ENCODE peak calls at places on chromosomes 11 and 22, in ten cellular contexts. F, G, N, E, C, X, B, J, R and S are unnamed samples.

GRCh38 chr11:112497826-112498225 is 237.2 kb upstream of the PLET1 start:
- DNase-seq in F (no peak), G (no peak), N (no peak), E (no peak), C (no peak), X (no peak), B (no peak), J (no peak), R (no peak), S (no peak)

GRCh38 chr22:20486229-20486628 is 9.4 kb downstream of the KLHL22 start:
- DNase-seq in F (no peak), G (no peak), N (no peak), E (no peak), C (no peak), X (no peak), B (no peak), J (no peak), R (no peak), S (no peak)

GRCh38 chr11:117486059-117486458 is 158.4 kb downstream of the CEP164 start:
- DNase-seq in F (no peak), G (no peak), N (no peak), E (no peak), C (no peak), X (no peak), B (no peak), J (no peak), R (no peak), S (no peak)

GRCh38 chr11:78809931-78810481 is 235.3 kb upstream of the NARS2 start:
- DNase-seq in F (no peak), G (no peak), N (no peak), E (no peak), C (no peak), X (no peak), B (peak; percentile 42), J (no peak), R (no peak), S (no peak)

GRCh38 chr11:82750643-82751139 is 17.0 kb upstream of the FAM181B start:
- DNase-seq in F (peak; percentile 78), G (no peak), N (no peak), E (no peak), C (no peak), X (no peak), B (no peak), J (no peak), R (no peak), S (no peak)

GRCh38 chr22:21699643-21700042 is 33.8 kb downstream of the PPIL2 start:
- DNase-seq in F (no peak), G (no peak), N (no peak), E (no peak), C (no peak), X (no peak), B (no peak), J (no peak), R (no peak), S (no peak)

GRCh38 chr11:86519064-86519911 is 144.6 kb downstream of the CCDC81 start:
- DNase-seq in F (no peak), G (peak; percentile 63), N (no peak), E (peak; percentile 74), C (no peak), X (no peak), B (peak; percentile 47), J (no peak), R (no peak), S (no peak)

GRCh38 chr22:42313804-42314581 is 43.5 kb upstream of the TCF20 start:
- DNase-seq in F (peak; percentile 96), G (no peak), N (no peak), E (peak; percentile 4), C (peak; percentile 90), X (no peak), B (no peak), J (peak; percentile 58), R (no peak), S (no peak)

GRCh38 chr11:6391548-6392134 is 1.4 kb downstream of the SMPD1 start:
- DNase-seq in F (peak; percentile 40), G (no peak), N (no peak), E (no peak), C (no peak), X (no peak), B (no peak), J (no peak), R (no peak), S (no peak)

GRCh38 chr11:121762820-121763219 is 310.1 kb upstream of the SORL1-AS1 start:
- DNase-seq in F (peak; percentile 62), G (no peak), N (no peak), E (peak; percentile 18), C (no peak), X (no peak), B (no peak), J (no peak), R (no peak), S (no peak)

GRCh38 chr22:41217553-41218157 is 12.5 kb downstream of the L3MBTL2 start:
- DNase-seq in F (peak; percentile 62), G (peak; percentile 72), N (no peak), E (peak; percentile 38), C (no peak), X (peak; percentile 40), B (peak; percentile 94), J (peak; percentile 67), R (peak; percentile 16), S (no peak)

GRCh38 chr11:104653011-104653806 is 245.1 kb downstream of the CASP12 start:
- DNase-seq in F (no peak), G (peak; percentile 42), N (no peak), E (peak; percentile 10), C (no peak), X (no peak), B (no peak), J (peak; percentile 10), R (no peak), S (no peak)

GRCh38 chr11:123139206-123139605 is 55.8 kb downstream of the CLMP start:
- DNase-seq in F (no peak), G (no peak), N (no peak), E (no peak), C (no peak), X (no peak), B (no peak), J (no peak), R (no peak), S (no peak)

GRCh38 chr22:45376703-45377102 is 36.7 kb downstream of the SMC1B start:
- DNase-seq in F (no peak), G (no peak), N (no peak), E (no peak), C (no peak), X (no peak), B (no peak), J (peak; percentile 57), R (no peak), S (no peak)

GRCh38 chr11:124896821-124897391 is 759 bp downstream of the ROBO4 start:
- DNase-seq in F (no peak), G (no peak), N (no peak), E (no peak), C (no peak), X (no peak), B (peak; percentile 51), J (peak; percentile 9), R (no peak), S (no peak)

GRCh38 chr11:108897916-108898315 is 233.0 kb downstream of the DDX10 start:
- DNase-seq in F (no peak), G (no peak), N (no peak), E (no peak), C (no peak), X (no peak), B (no peak), J (no peak), R (no peak), S (no peak)

GRCh38 chr22:46421272-46421671 is 85.8 kb downstream of the TRMU start:
- DNase-seq in F (no peak), G (no peak), N (no peak), E (no peak), C (no peak), X (no peak), B (no peak), J (no peak), R (peak; percentile 10), S (peak; percentile 65)

GRCh38 chr11:93089474-93090102 is 108.2 kb downstream of the SLC36A4 start:
- DNase-seq in F (peak; percentile 81), G (peak; percentile 77), N (no peak), E (peak; percentile 60), C (peak; percentile 69), X (peak; percentile 4), B (peak; percentile 18), J (peak; percentile 39), R (no peak), S (no peak)

GRCh38 chr11:28606930-28607329 is 498.7 kb downstream of the METTL15 start:
- DNase-seq in F (peak; percentile 63), G (no peak), N (no peak), E (peak; percentile 4), C (peak; percentile 51), X (no peak), B (no peak), J (no peak), R (no peak), S (no peak)

GRCh38 chr22:33789690-33790253 is 130.5 kb downstream of the LARGE1 start:
- DNase-seq in F (no peak), G (no peak), N (no peak), E (no peak), C (no peak), X (no peak), B (no peak), J (no peak), R (no peak), S (no peak)

GRCh38 chr22:41576877-41577276 is 12.8 kb downstream of the PMM1 start:
- DNase-seq in F (peak; percentile 94), G (peak; percentile 46), N (no peak), E (peak; percentile 41), C (peak; percentile 78), X (no peak), B (no peak), J (peak; percentile 43), R (peak; percentile 10), S (no peak)

GRCh38 chr11:93849751-93850584 is 450 bp downstream of the VSTM5 start:
- DNase-seq in F (peak; percentile 78), G (peak; percentile 24), N (no peak), E (no peak), C (no peak), X (no peak), B (peak; percentile 6), J (no peak), R (no peak), S (peak; percentile 78)

GRCh38 chr11:1202154-1202775 is 20.6 kb upstream of the MUC5B start:
- DNase-seq in F (peak; percentile 49), G (peak; percentile 6), N (no peak), E (no peak), C (peak; percentile 32), X (no peak), B (no peak), J (no peak), R (no peak), S (peak; percentile 62)

GRCh38 chr11:69374110-69374981 is 80.4 kb downstream of the MYEOV start:
- DNase-seq in F (peak; percentile 53), G (no peak), N (no peak), E (no peak), C (no peak), X (no peak), B (no peak), J (no peak), R (no peak), S (peak; percentile 28)

GRCh38 chr22:42889290-42889689 is 32.2 kb upstream of the ARFGAP3 start:
- DNase-seq in F (no peak), G (no peak), N (no peak), E (no peak), C (no peak), X (no peak), B (no peak), J (no peak), R (no peak), S (no peak)

GRCh38 chr11:34185926-34186841 is 80.8 kb downstream of the NAT10 start:
- DNase-seq in F (no peak), G (no peak), N (no peak), E (no peak), C (no peak), X (no peak), B (no peak), J (no peak), R (no peak), S (no peak)

GRCh38 chr11:101509911-101510310 is 73.9 kb downstream of the TRPC6 start:
- DNase-seq in F (no peak), G (no peak), N (no peak), E (no peak), C (no peak), X (no peak), B (no peak), J (no peak), R (no peak), S (no peak)

GRCh38 chr22:30600925-30601324 is 6.0 kb upstream of the TCN2 start:
- DNase-seq in F (no peak), G (no peak), N (no peak), E (no peak), C (no peak), X (no peak), B (no peak), J (no peak), R (no peak), S (no peak)